ENCODE peak calls at places on chromosomes 3 and 15, in four cellular contexts. F is NT2/D1, H is BE2C, U is left lung. S is an unnamed sample.

GRCh38 chr15:91515188-91515754 is 338.2 kb upstream of the SLCO3A1 start:
- DNase-seq in F (no peak), H (no peak), U (no peak), S (no peak)

GRCh38 chr3:24428470-24428869 is 66.2 kb downstream of the THRB start:
- DNase-seq in F (no peak), H (no peak), U (no peak), S (no peak)

GRCh38 chr3:21059409-21059808 is 691.6 kb downstream of the ZNF385D start:
- DNase-seq in F (no peak), H (no peak), U (no peak), S (no peak)

GRCh38 chr15:68633181-68634121 is 54.7 kb downstream of the CORO2B start:
- DNase-seq in F (no peak), H (peak; percentile 65), U (no peak), S (no peak)

GRCh38 chr3:168624892-168625291 is 529.2 kb upstream of the GOLIM4 start:
- DNase-seq in F (no peak), H (no peak), U (no peak), S (no peak)

GRCh38 chr3:114320251-114320650 is 26.4 kb downstream of the TIGIT start:
- DNase-seq in F (no peak), H (no peak), U (no peak), S (no peak)

GRCh38 chr15:61479601-61480000 is 250.5 kb upstream of the RORA start:
- DNase-seq in F (no peak), H (no peak), U (no peak), S (no peak)

GRCh38 chr3:139128803-139129202 is 84.1 kb upstream of the PRR23C start:
- DNase-seq in F (no peak), H (no peak), U (no peak), S (no peak)

GRCh38 chr3:69161587-69162196 is 39.3 kb upstream of the LMOD3 start:
- DNase-seq in F (no peak), H (no peak), U (no peak), S (no peak)

GRCh38 chr3:81218023-81218422 is 543.4 kb downstream of the GBE1 start:
- DNase-seq in F (peak; percentile 8), H (peak; percentile 56), U (no peak), S (no peak)

GRCh38 chr3:195692361-195692700 is 28.4 kb upstream of the MUC20 start:
- DNase-seq in F (no peak), H (no peak), U (no peak), S (no peak)

GRCh38 chr3:30500666-30501399 is 105.6 kb upstream of the TGFBR2 start:
- DNase-seq in F (no peak), H (no peak), U (no peak), S (no peak)

GRCh38 chr15:38611228-38611627 is 46.6 kb upstream of the RASGRP1 start:
- DNase-seq in F (no peak), H (no peak), U (no peak), S (no peak)

GRCh38 chr3:17638351-17638750 is 104.1 kb downstream of the TBC1D5 start:
- DNase-seq in F (no peak), H (no peak), U (no peak), S (no peak)

GRCh38 chr15:89383635-89384604 is 49.3 kb upstream of the POLG start:
- DNase-seq in F (no peak), H (peak; percentile 97), U (peak; percentile 56), S (no peak)

GRCh38 chr3:171980578-171981270 is 58.7 kb upstream of the FNDC3B start:
- DNase-seq in F (no peak), H (no peak), U (no peak), S (no peak)

GRCh38 chr15:70150405-70150747 is 52.7 kb upstream of the TLE3 start:
- DNase-seq in F (no peak), H (no peak), U (no peak), S (no peak)

GRCh38 chr3:12894629-12895028 is 53.3 kb upstream of the RPL32 start:
- DNase-seq in F (peak; percentile 22), H (no peak), U (no peak), S (no peak)

GRCh38 chr3:123064506-123064905 is 2.3 kb upstream of the PDIA5 start:
- DNase-seq in F (no peak), H (no peak), U (no peak), S (no peak)

GRCh38 chr3:37765591-37766219 is 96.0 kb upstream of the CTDSPL start:
- DNase-seq in F (no peak), H (no peak), U (no peak), S (no peak)

GRCh38 chr3:47482411-47482810 is 6.7 kb upstream of the SCAP start:
- DNase-seq in F (peak; percentile 28), H (no peak), U (no peak), S (no peak)

GRCh38 chr3:155080692-155081091 is 573 bp downstream of the MME start:
- DNase-seq in F (no peak), H (no peak), U (no peak), S (no peak)
- H3K4me3 ChIP-seq in F (peak overlapping the region; percentile 84), H (no peak overlapping the region), U (no peak overlapping the region), S (peak overlapping the region; percentile 59)

GRCh38 chr15:27672537-27672936 is 426.6 kb downstream of the OCA2 start:
- DNase-seq in F (no peak), H (no peak), U (no peak), S (no peak)

GRCh38 chr15:27668471-27669220 is 430.5 kb downstream of the OCA2 start:
- DNase-seq in F (no peak), H (no peak), U (no peak), S (no peak)

GRCh38 chr15:27671794-27672438 is 427.2 kb downstream of the OCA2 start:
- DNase-seq in F (no peak), H (no peak), U (no peak), S (no peak)

GRCh38 chr15:27670481-27670880 is 428.6 kb downstream of the OCA2 start:
- DNase-seq in F (no peak), H (no peak), U (no peak), S (no peak)

GRCh38 chr15:27669641-27670040 is 429.5 kb downstream of the OCA2 start:
- DNase-seq in F (no peak), H (no peak), U (no peak), S (no peak)
- H3K9me3 ChIP-seq in F (no peaks in the 10 kb centered on the region), H (no peaks in the 10 kb centered on the region), U (no peaks in the 10 kb centered on the region), S (no peaks in the 10 kb centered on the region)

GRCh38 chr3:58062469-58062868 is 54.2 kb downstream of the FLNB start:
- DNase-seq in F (no peak), H (peak; percentile 66), U (no peak), S (no peak)
- H3K4me1 ChIP-seq in F (peaks cover 31% of the 10 kb centered on the region), H (peaks cover 9% of the 10 kb centered on the region), U (peaks cover 6% of the 10 kb centered on the region), S (peaks cover 14% of the 10 kb centered on the region)

DNA sequence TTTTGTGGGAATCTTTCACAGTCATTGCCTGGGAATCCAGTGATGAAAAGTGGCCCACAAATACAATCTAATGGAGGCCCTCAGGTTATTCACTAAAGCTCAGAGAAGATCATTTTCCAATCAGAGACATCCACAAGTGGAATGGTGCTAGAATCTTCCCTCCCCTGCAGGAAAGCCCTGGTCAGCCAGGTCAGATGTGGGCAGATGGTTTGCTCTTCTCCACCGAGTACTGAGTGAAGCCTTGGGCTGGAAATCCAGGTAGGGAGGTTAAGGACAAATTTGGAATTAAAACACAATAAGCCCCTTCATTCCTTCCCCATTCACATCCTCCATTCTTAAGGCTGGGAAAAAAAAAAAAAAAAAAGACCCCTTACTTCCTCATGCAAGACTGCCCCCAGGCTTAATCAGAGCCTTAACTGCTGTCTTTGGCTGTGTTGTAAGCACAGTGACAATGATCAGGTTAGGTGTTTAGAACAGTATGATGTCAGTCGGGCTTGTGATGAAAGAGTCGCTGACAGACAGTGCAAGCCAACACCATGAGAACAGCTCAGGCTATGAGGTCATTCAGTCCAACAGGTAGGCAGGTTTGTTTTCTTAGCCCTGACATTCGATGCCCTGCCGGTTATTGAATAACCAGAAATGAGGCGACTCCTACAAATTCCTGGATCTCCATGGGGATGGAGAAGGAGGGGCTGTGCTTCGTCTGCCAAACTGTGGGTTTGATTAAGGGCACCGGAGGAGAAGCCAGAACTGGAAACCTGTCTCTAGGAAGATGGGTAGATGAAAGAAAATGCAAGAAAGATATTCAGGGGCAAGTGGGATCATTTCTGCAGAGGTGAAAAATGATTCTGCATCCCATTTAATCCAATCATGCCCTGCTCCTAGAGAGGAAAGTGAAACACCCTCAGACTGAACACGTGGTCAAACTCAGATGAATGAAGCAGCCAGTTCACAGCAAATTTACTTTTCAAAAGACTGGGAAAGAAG is 23.5 kb upstream of the HES1 start:
- DNase-seq in F (no peak), H (no peak), U (no peak), S (no peak)
- H3K4me3 ChIP-seq in F (no peak overlapping the region), H (no peak overlapping the region), U (no peak overlapping the region), S (no peak overlapping the region)

GRCh38 chr3:109851854-109852253 is 514.5 kb upstream of the DPPA4 start:
- DNase-seq in F (no peak), H (no peak), U (no peak), S (no peak)

GRCh38 chr3:109853077-109853732 is 515.9 kb upstream of the DPPA4 start:
- DNase-seq in F (no peak), H (no peak), U (no peak), S (no peak)

DNA sequence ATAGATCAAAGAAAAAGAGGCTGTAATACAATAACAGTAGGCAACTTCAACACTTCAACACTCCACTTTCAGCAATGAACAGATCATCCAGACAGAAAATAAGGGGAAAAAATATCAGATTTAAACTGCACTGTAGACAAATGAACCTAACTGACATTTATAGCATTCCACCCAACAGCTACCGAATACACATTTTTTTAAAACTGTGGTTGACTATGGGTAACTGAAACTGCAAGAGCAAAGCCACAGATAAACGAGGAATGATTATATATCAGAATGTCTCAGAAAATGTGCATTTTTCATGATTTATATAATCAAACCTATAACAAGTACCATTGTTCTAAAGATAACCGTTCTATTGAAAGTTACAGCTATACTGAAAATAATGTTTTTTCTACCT is 514.9 kb upstream of the DPPA4 start:
- DNase-seq in F (no peak), H (no peak), U (no peak), S (no peak)
- H3K9me3 ChIP-seq in F (peaks cover 17% of the 10 kb centered on the region), H (no peaks in the 10 kb centered on the region), U (no peaks in the 10 kb centered on the region), S (peaks cover 16% of the 10 kb centered on the region)

DNA sequence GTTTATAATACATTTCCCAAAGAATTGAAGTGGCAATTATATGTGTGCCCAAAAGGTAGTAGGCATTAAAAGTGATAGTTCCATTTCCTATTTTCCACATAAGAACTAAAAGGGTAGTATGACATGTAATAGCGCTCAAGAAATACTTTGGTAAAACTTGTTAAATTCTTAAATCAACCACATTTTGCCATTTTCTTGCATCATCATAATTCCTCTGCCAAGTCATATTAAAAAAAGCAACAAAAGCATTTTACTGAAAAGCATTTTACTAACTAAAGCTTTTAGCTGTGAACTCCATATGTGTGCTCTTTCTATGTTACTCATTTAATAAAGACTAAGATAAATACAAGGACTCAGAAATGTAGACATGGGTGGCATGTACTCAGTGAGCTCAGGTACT is 70.1 kb downstream of the GPR160 start:
- DNase-seq in F (no peak), H (no peak), U (no peak), S (no peak)
- H3K4me1 ChIP-seq in F (no peaks in the 10 kb centered on the region), H (no peaks in the 10 kb centered on the region), U (no peaks in the 10 kb centered on the region), S (no peaks in the 10 kb centered on the region)

GRCh38 chr15:78942741-78943140 is 2.1 kb downstream of the CTSH start:
- DNase-seq in F (no peak), H (no peak), U (no peak), S (no peak)

GRCh38 chr15:78944669-78945407 is at the start of gene CTSH:
- DNase-seq in F (peak; percentile 42), H (peak; percentile 86), U (peak; percentile 98), S (peak; percentile 97)

GRCh38 chr15:78946493-78946892 is 1.6 kb upstream of the CTSH start:
- DNase-seq in F (no peak), H (no peak), U (no peak), S (no peak)

GRCh38 chr15:78944202-78944625 is 632 bp downstream of the CTSH start:
- DNase-seq in F (no peak), H (no peak), U (no peak), S (no peak)

GRCh38 chr15:78943692-78944091 is 1.2 kb downstream of the CTSH start:
- DNase-seq in F (no peak), H (no peak), U (no peak), S (no peak)
- H3K4me3 ChIP-seq in F (peak overlapping the region; percentile 64), H (no peak overlapping the region), U (peak overlapping the region; percentile 62), S (peak overlapping the region; percentile 85)

S was measured in upper lobe of right lung.